ENCODE peak calls at places on chromosomes 7 and 10, in eight cellular contexts. G, H, L, B, U, Y, D and I are unnamed samples.

GRCh38 chr10:88659725-88660592 is 4.3 kb upstream of the LIPF start:
- DNase-seq in U (no peak), G (peak; percentile 48), Y (no peak), D (no peak), L (no peak), B (no peak), H (no peak), I (no peak)

GRCh38 chr10:43689618-43689954 is 40.9 kb upstream of the ZNF32 start:
- DNase-seq in L (peak; percentile 78), U (peak; percentile 61), B (peak; percentile 67), Y (no peak), G (peak; percentile 49), H (peak; percentile 52), D (peak; percentile 72), I (peak; percentile 49)

GRCh38 chr10:24209946-24210491 is 1.1 kb downstream of the KIAA1217 start:
- DNase-seq in L (no peak), D (peak; percentile 26), B (no peak), Y (peak; percentile 47), G (peak; percentile 37), U (no peak), H (peak; percentile 14), I (no peak)

GRCh38 chr10:87803831-87804230 is 14.2 kb downstream of the ATAD1 start:
- DNase-seq in G (no peak), D (no peak), L (no peak), H (no peak), U (no peak), Y (no peak), B (no peak), I (no peak)

GRCh38 chr10:118873080-118873737 is 118.4 kb upstream of the CACUL1 start:
- DNase-seq in D (no peak), L (no peak), B (no peak), U (no peak), Y (no peak), H (no peak), G (peak; percentile 42), I (no peak)

GRCh38 chr7:40382145-40382544 is 247.3 kb downstream of the SUGCT start:
- DNase-seq in H (no peak), L (no peak), G (no peak), U (no peak), B (no peak), Y (no peak), D (no peak), I (no peak)

GRCh38 chr10:62106929-62107519 is 161.6 kb downstream of the RTKN2 start:
- DNase-seq in U (no peak), D (no peak), H (no peak), G (no peak), Y (no peak), L (no peak), B (no peak), I (no peak)

GRCh38 chr7:31004393-31004792 is 40.6 kb downstream of the GHRHR start:
- DNase-seq in Y (no peak), L (no peak), U (no peak), H (no peak), B (no peak), G (no peak), D (no peak), I (no peak)

GRCh38 chr7:74722045-74722603 is 51.7 kb upstream of the NCF1 start:
- DNase-seq in Y (no peak), G (no peak), U (no peak), D (no peak), L (no peak), B (no peak), H (no peak), I (no peak)

GRCh38 chr10:58436071-58436470 is 50.9 kb downstream of the TFAM start:
- DNase-seq in L (no peak), G (no peak), Y (no peak), U (no peak), B (no peak), H (peak; percentile 27), D (peak; percentile 34), I (no peak)

GRCh38 chr10:88819290-88819689 is 16.8 kb downstream of the LIPM start:
- DNase-seq in U (no peak), D (no peak), G (peak; percentile 42), L (no peak), Y (no peak), H (no peak), B (no peak), I (no peak)

DNA sequence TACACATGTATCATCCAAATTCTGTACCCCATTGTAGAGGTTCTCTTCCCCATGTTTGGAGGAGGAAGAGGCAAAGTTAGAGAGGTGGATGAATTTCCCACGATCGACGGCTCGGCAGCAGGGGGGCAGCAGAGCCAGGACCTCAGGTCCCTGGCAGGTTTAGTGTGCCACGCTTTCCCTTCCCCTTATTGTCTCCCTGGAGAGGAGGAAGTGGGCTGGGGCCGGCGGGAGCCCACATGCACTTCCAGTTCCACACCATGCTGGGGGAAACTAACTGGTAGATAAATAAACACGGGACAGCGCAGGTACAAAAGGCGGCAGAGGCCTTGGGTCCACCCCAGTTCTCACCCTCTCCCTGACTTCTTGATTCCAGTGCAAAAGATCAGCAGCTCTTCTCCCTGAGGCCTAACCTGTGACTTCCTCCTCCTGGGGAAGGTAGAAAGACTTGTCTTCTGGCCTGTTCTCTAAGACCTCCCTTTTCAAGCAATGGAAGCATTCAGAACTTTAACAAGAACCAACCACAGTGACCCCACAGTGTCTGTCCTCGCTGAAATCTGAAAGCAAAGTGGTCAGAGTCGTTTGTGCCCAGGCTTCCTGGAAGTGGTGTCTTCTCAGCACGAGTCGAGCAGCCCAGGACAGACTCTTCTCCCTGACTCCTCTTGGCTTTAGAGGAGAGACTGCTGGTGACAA is 30.5 kb upstream of the SRGN start:
- DNase-seq in Y (no peak), U (peak; percentile 39), H (no peak), B (no peak), L (no peak), G (no peak), D (no peak), I (no peak)
- TF ChIP-seq CTCF in Y (no peak), U (no peak), H (no peak), B (no peak), L (no peak), G (no peak), D (no peak), I (no peak)

GRCh38 chr10:14325325-14325955 is 5.3 kb downstream of the FRMD4A start:
- DNase-seq in Y (no peak), H (peak; percentile 64), G (peak; percentile 28), B (no peak), L (no peak), U (peak; percentile 23), D (peak; percentile 50), I (no peak)
- TF ChIP-seq CTCF in Y (peak; percentile 72), H (peak; percentile 43), G (peak; percentile 52), B (peak; percentile 35), L (peak; percentile 18), U (peak; percentile 19), D (no peak), I (peak; percentile 73)

DNA sequence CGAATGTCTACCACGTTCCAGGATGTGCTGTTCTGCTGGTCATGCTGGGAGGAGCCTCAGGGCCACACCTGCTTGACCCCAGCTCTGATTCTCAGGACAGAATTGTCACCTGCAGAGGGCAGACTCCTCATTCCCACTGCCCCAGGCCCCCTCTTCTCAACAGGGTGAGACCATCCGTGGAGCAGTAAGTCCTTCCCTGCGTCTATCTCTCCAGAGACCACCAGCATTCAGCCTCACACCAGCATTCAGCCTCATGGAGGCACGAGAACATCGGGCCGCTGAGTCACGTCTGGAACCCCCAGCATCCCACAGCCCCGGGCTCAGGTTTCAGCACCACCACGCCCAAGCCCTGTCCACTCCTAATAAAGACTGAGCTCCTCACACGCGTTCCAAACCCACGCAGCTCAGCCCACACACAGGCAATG is 273.4 kb downstream of the DIP2C start:
- DNase-seq in L (no peak), D (no peak), U (no peak), G (peak; percentile 9), H (peak; percentile 31), B (no peak), Y (no peak), I (no peak)
- TF ChIP-seq CTCF in L (no peak), D (no peak), U (no peak), G (no peak), H (peak; percentile 7), B (no peak), Y (no peak), I (no peak)

GRCh38 chr10:46037107-46037900 is 6.9 kb upstream of the NCOA4 start:
- DNase-seq in G (no peak), U (no peak), Y (no peak), D (no peak), L (no peak), H (no peak), B (no peak), I (no peak)

GRCh38 chr10:46033602-46034011 is 3.2 kb upstream of the NCOA4 start:
- DNase-seq in L (no peak), B (no peak), Y (no peak), G (peak; percentile 63), U (no peak), H (peak; percentile 46), D (no peak), I (no peak)

GRCh38 chr10:46040004-46040403 is 6.1 kb downstream of the MSMB start:
- DNase-seq in Y (no peak), B (no peak), U (no peak), H (no peak), D (no peak), G (no peak), L (no peak), I (no peak)

GRCh38 chr10:46031648-46032532 is 1.5 kb upstream of the NCOA4 start:
- DNase-seq in Y (no peak), U (no peak), D (no peak), L (no peak), H (no peak), B (no peak), G (no peak), I (no peak)

DNA sequence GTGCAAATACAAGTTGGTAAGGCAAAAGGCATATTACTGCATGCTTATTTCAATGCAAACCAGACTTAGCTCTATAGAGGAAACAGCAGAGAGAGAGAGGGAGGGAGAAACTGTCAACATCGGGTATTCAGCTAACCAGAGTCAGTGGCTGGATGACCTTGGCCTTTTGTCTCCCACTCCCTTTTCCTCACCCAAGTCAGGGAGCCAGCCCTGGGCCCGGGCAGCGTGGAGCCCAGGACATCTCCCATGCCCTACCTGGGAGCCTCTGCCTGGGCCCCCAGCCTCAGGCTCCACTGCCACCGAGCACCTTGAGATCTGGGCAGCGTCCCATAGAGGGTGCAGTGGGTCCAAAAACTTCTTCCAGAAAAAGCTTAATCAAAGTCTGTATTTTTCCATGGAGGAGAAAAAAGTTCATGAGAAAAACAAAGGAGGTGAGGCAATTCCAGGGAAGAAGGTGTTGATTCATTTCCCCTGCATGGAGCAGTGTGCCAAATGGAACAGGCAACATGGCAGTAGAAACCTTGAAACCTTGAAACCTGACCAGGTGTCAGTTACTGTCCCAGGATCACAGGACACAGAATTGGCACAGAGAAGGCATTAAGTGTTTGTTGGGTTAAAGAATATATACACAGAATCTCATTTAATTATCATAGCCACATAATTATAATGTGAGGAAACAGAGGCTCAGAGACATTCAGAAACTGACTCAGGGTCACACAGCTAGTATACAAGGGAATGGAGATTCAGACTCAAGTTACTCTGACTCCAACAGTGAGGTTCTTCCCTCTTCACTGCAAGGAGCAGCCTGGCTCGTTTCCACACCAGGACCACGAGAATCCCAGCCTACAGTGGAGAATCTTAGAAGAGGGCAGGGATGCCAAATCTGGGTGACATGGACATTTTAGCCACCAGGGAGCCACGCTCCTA is 5.8 kb upstream of the NCOA4 start:
- DNase-seq in Y (no peak), U (no peak), G (no peak), D (no peak), H (no peak), B (no peak), L (no peak), I (no peak)
- TF ChIP-seq CTCF in Y (no peak), U (no peak), G (no peak), D (no peak), H (no peak), B (no peak), L (no peak), I (no peak)